ENCODE peak calls at places on chromosome 6, in ten cellular contexts. One of them, this sample, is unnamed.
A peak's percentile ranks its signal among the peaks of the same experiment; 100 is the strongest.

GRCh38 chr6:37303891-37304503 is 46.1 kb upstream of the TMEM217 start:
- DNase-seq in CD8-positive, alpha-beta T cell: no peak
- DNase-seq in tibial nerve: no peak
- DNase-seq in astrocyte of the spinal cord: peak; percentile 27
- DNase-seq in Calu3: peak; percentile 32
- DNase-seq in dorsolateral prefrontal cortex: peak; percentile 66
- DNase-seq in AG10803: peak; percentile 54
- DNase-seq in GM20000: peak; percentile 38
- DNase-seq in PC-3: peak; percentile 64
- DNase-seq in GM13977: peak; percentile 50
- DNase-seq in this sample: no peak

GRCh38 chr6:39189915-39190544 is 39.2 kb downstream of the KCNK5 start:
- DNase-seq in tibial nerve: peak; percentile 38
- DNase-seq in GM13977: peak; percentile 68
- DNase-seq in PC-3: peak; percentile 55
- DNase-seq in GM20000: peak; percentile 61
- DNase-seq in Calu3: peak; percentile 67
- DNase-seq in CD8-positive, alpha-beta T cell: no peak
- DNase-seq in dorsolateral prefrontal cortex: peak; percentile 26
- DNase-seq in AG10803: peak; percentile 12
- DNase-seq in astrocyte of the spinal cord: no peak
- DNase-seq in this sample: no peak

GRCh38 chr6:3317741-3318211 is 59.0 kb downstream of the PSMG4 start:
- DNase-seq in PC-3: no peak
- DNase-seq in tibial nerve: no peak
- DNase-seq in Calu3: no peak
- DNase-seq in AG10803: peak; percentile 36
- DNase-seq in CD8-positive, alpha-beta T cell: no peak
- DNase-seq in GM20000: no peak
- DNase-seq in dorsolateral prefrontal cortex: no peak
- DNase-seq in GM13977: no peak
- DNase-seq in astrocyte of the spinal cord: peak; percentile 25
- DNase-seq in this sample: no peak

GRCh38 chr6:91267246-91267645 is 680.4 kb upstream of the MAP3K7 start:
- DNase-seq in CD8-positive, alpha-beta T cell: no peak
- DNase-seq in PC-3: no peak
- DNase-seq in dorsolateral prefrontal cortex: no peak
- DNase-seq in tibial nerve: no peak
- DNase-seq in GM20000: no peak
- DNase-seq in GM13977: no peak
- DNase-seq in astrocyte of the spinal cord: no peak
- DNase-seq in Calu3: no peak
- DNase-seq in AG10803: no peak
- DNase-seq in this sample: no peak

GRCh38 chr6:31912186-31912585 is 10.3 kb upstream of the ZBTB12 start:
- DNase-seq in CD8-positive, alpha-beta T cell: no peak
- DNase-seq in PC-3: no peak
- DNase-seq in Calu3: no peak
- DNase-seq in GM13977: no peak
- DNase-seq in astrocyte of the spinal cord: no peak
- DNase-seq in AG10803: no peak
- DNase-seq in dorsolateral prefrontal cortex: no peak
- DNase-seq in tibial nerve: no peak
- DNase-seq in GM20000: no peak
- DNase-seq in this sample: no peak

GRCh38 chr6:39287601-39288000 is 26.6 kb downstream of the KCNK17 start:
- DNase-seq in PC-3: peak; percentile 43
- DNase-seq in Calu3: no peak
- DNase-seq in AG10803: no peak
- DNase-seq in GM20000: no peak
- DNase-seq in dorsolateral prefrontal cortex: no peak
- DNase-seq in astrocyte of the spinal cord: no peak
- DNase-seq in GM13977: no peak
- DNase-seq in CD8-positive, alpha-beta T cell: no peak
- DNase-seq in tibial nerve: no peak
- DNase-seq in this sample: no peak

GRCh38 chr6:107801195-107801594 is 22.9 kb downstream of the SCML4 start:
- DNase-seq in dorsolateral prefrontal cortex: no peak
- DNase-seq in Calu3: no peak
- DNase-seq in tibial nerve: no peak
- DNase-seq in PC-3: no peak
- DNase-seq in GM13977: no peak
- DNase-seq in GM20000: no peak
- DNase-seq in AG10803: no peak
- DNase-seq in astrocyte of the spinal cord: no peak
- DNase-seq in CD8-positive, alpha-beta T cell: no peak
- DNase-seq in this sample: no peak

GRCh38 chr6:28383235-28384142 is 16.1 kb downstream of the ZSCAN12 start:
- DNase-seq in CD8-positive, alpha-beta T cell: no peak
- DNase-seq in astrocyte of the spinal cord: peak; percentile 89
- DNase-seq in PC-3: peak; percentile 89
- DNase-seq in tibial nerve: peak; percentile 75
- DNase-seq in GM13977: peak; percentile 78
- DNase-seq in AG10803: peak; percentile 65
- DNase-seq in GM20000: peak; percentile 75
- DNase-seq in Calu3: peak; percentile 90
- DNase-seq in dorsolateral prefrontal cortex: peak; percentile 76
- DNase-seq in this sample: peak; percentile 61

GRCh38 chr6:65399355-65400084 is 307.5 kb downstream of the EYS start:
- DNase-seq in dorsolateral prefrontal cortex: no peak
- DNase-seq in CD8-positive, alpha-beta T cell: no peak
- DNase-seq in GM20000: no peak
- DNase-seq in PC-3: no peak
- DNase-seq in astrocyte of the spinal cord: no peak
- DNase-seq in Calu3: no peak
- DNase-seq in tibial nerve: no peak
- DNase-seq in GM13977: no peak
- DNase-seq in AG10803: no peak
- DNase-seq in this sample: no peak

GRCh38 chr6:115838763-115839401 is 221.8 kb downstream of the FRK start:
- DNase-seq in astrocyte of the spinal cord: peak; percentile 24
- DNase-seq in GM13977: peak; percentile 59
- DNase-seq in Calu3: peak; percentile 61
- DNase-seq in PC-3: peak; percentile 66
- DNase-seq in AG10803: peak; percentile 16
- DNase-seq in dorsolateral prefrontal cortex: no peak
- DNase-seq in GM20000: peak; percentile 67
- DNase-seq in tibial nerve: peak; percentile 5
- DNase-seq in CD8-positive, alpha-beta T cell: no peak
- DNase-seq in this sample: no peak
- TF ChIP-seq CTCF in astrocyte of the spinal cord: peak; percentile 52
- TF ChIP-seq CTCF in GM13977: peak; percentile 54
- TF ChIP-seq CTCF in Calu3: peak; percentile 62
- TF ChIP-seq CTCF in PC-3: peak; percentile 68
- TF ChIP-seq CTCF in AG10803: peak; percentile 60
- TF ChIP-seq CTCF in dorsolateral prefrontal cortex: peak; percentile 49
- TF ChIP-seq CTCF in GM20000: peak; percentile 33
- TF ChIP-seq CTCF in tibial nerve: no peak
- TF ChIP-seq CTCF in CD8-positive, alpha-beta T cell: no peak
- TF ChIP-seq CTCF in this sample: peak; percentile 34

GRCh38 chr6:11011787-11012234 is 32.3 kb downstream of the ELOVL2 start:
- DNase-seq in tibial nerve: no peak
- DNase-seq in AG10803: no peak
- DNase-seq in CD8-positive, alpha-beta T cell: no peak
- DNase-seq in GM20000: no peak
- DNase-seq in astrocyte of the spinal cord: no peak
- DNase-seq in Calu3: peak; percentile 53
- DNase-seq in PC-3: peak; percentile 86
- DNase-seq in GM13977: peak; percentile 11
- DNase-seq in dorsolateral prefrontal cortex: no peak
- DNase-seq in this sample: no peak
- TF ChIP-seq CTCF in tibial nerve: no peak
- TF ChIP-seq CTCF in AG10803: no peak
- TF ChIP-seq CTCF in CD8-positive, alpha-beta T cell: no peak
- TF ChIP-seq CTCF in GM20000: no peak
- TF ChIP-seq CTCF in astrocyte of the spinal cord: no peak
- TF ChIP-seq CTCF in Calu3: no peak
- TF ChIP-seq CTCF in PC-3: peak; percentile 34
- TF ChIP-seq CTCF in GM13977: no peak
- TF ChIP-seq CTCF in dorsolateral prefrontal cortex: no peak
- TF ChIP-seq CTCF in this sample: no peak

DNA sequence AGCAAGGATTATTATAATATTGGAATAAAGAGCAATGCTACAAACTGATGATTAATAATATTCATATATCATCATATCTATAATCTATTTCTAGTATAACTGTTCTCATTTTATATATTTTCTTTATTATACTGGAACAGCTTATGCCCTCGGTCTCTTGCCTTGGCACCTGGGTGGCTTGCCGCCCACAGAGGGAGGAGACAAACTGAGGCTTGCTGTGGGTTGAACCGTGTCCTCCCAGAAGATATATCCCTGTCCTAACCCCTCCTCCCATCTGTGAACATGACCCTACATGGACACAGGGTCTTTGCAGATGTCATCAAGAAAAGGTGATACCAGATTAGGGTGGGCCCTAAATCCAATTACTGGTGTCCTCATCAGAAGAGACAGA is 4.7 kb downstream of the RNASET2 start:
- DNase-seq in GM20000: no peak
- DNase-seq in GM13977: no peak
- DNase-seq in PC-3: no peak
- DNase-seq in AG10803: no peak
- DNase-seq in CD8-positive, alpha-beta T cell: no peak
- DNase-seq in tibial nerve: no peak
- DNase-seq in dorsolateral prefrontal cortex: no peak
- DNase-seq in astrocyte of the spinal cord: no peak
- DNase-seq in Calu3: no peak
- DNase-seq in this sample: no peak
- TF ChIP-seq CTCF in GM20000: no peak
- TF ChIP-seq CTCF in GM13977: no peak
- TF ChIP-seq CTCF in PC-3: peak; percentile 9
- TF ChIP-seq CTCF in AG10803: no peak
- TF ChIP-seq CTCF in CD8-positive, alpha-beta T cell: no peak
- TF ChIP-seq CTCF in tibial nerve: no peak
- TF ChIP-seq CTCF in dorsolateral prefrontal cortex: no peak
- TF ChIP-seq CTCF in astrocyte of the spinal cord: no peak
- TF ChIP-seq CTCF in Calu3: no peak
- TF ChIP-seq CTCF in this sample: no peak

GRCh38 chr6:153312633-153313032 is 181.6 kb upstream of the RGS17 start:
- DNase-seq in astrocyte of the spinal cord: peak; percentile 75
- DNase-seq in dorsolateral prefrontal cortex: peak; percentile 15
- DNase-seq in Calu3: peak; percentile 61
- DNase-seq in GM13977: peak; percentile 20
- DNase-seq in CD8-positive, alpha-beta T cell: peak; percentile 3
- DNase-seq in tibial nerve: no peak
- DNase-seq in GM20000: peak; percentile 18
- DNase-seq in AG10803: peak; percentile 24
- DNase-seq in PC-3: peak; percentile 69
- DNase-seq in this sample: peak; percentile 7
- TF ChIP-seq CTCF in astrocyte of the spinal cord: peak; percentile 69
- TF ChIP-seq CTCF in dorsolateral prefrontal cortex: peak; percentile 10
- TF ChIP-seq CTCF in Calu3: no peak
- TF ChIP-seq CTCF in GM13977: peak; percentile 70
- TF ChIP-seq CTCF in CD8-positive, alpha-beta T cell: no peak
- TF ChIP-seq CTCF in tibial nerve: no peak
- TF ChIP-seq CTCF in GM20000: peak; percentile 30
- TF ChIP-seq CTCF in AG10803: peak; percentile 11
- TF ChIP-seq CTCF in PC-3: peak; percentile 63
- TF ChIP-seq CTCF in this sample: peak; percentile 17

GRCh38 chr6:46039646-46040045 is 24.0 kb upstream of the CLIC5 start:
- DNase-seq in astrocyte of the spinal cord: no peak
- DNase-seq in tibial nerve: no peak
- DNase-seq in GM13977: no peak
- DNase-seq in Calu3: no peak
- DNase-seq in PC-3: no peak
- DNase-seq in AG10803: no peak
- DNase-seq in dorsolateral prefrontal cortex: no peak
- DNase-seq in GM20000: no peak
- DNase-seq in CD8-positive, alpha-beta T cell: no peak
- DNase-seq in this sample: no peak
- TF ChIP-seq CTCF in astrocyte of the spinal cord: no peak
- TF ChIP-seq CTCF in tibial nerve: no peak
- TF ChIP-seq CTCF in GM13977: no peak
- TF ChIP-seq CTCF in Calu3: no peak
- TF ChIP-seq CTCF in PC-3: no peak
- TF ChIP-seq CTCF in AG10803: no peak
- TF ChIP-seq CTCF in dorsolateral prefrontal cortex: no peak
- TF ChIP-seq CTCF in GM20000: no peak
- TF ChIP-seq CTCF in CD8-positive, alpha-beta T cell: no peak
- TF ChIP-seq CTCF in this sample: no peak

GRCh38 chr6:89372506-89372901 is 20.0 kb upstream of the UBE2J1 start:
- DNase-seq in AG10803: no peak
- DNase-seq in GM13977: no peak
- DNase-seq in tibial nerve: no peak
- DNase-seq in PC-3: no peak
- DNase-seq in dorsolateral prefrontal cortex: no peak
- DNase-seq in astrocyte of the spinal cord: no peak
- DNase-seq in GM20000: peak; percentile 25
- DNase-seq in Calu3: no peak
- DNase-seq in CD8-positive, alpha-beta T cell: no peak
- DNase-seq in this sample: no peak

GRCh38 chr6:89368107-89368506 is 15.6 kb upstream of the UBE2J1 start:
- DNase-seq in tibial nerve: peak; percentile 80
- DNase-seq in astrocyte of the spinal cord: peak; percentile 51
- DNase-seq in CD8-positive, alpha-beta T cell: peak; percentile 45
- DNase-seq in GM20000: peak; percentile 44
- DNase-seq in Calu3: peak; percentile 74
- DNase-seq in PC-3: peak; percentile 66
- DNase-seq in AG10803: peak; percentile 34
- DNase-seq in GM13977: no peak
- DNase-seq in dorsolateral prefrontal cortex: peak; percentile 79
- DNase-seq in this sample: no peak

GRCh38 chr6:89371849-89372505 is 19.5 kb upstream of the UBE2J1 start:
- DNase-seq in tibial nerve: peak; percentile 62
- DNase-seq in GM13977: peak; percentile 58
- DNase-seq in PC-3: peak; percentile 73
- DNase-seq in AG10803: peak; percentile 53
- DNase-seq in dorsolateral prefrontal cortex: peak; percentile 76
- DNase-seq in Calu3: peak; percentile 83
- DNase-seq in astrocyte of the spinal cord: peak; percentile 44
- DNase-seq in CD8-positive, alpha-beta T cell: peak; percentile 72
- DNase-seq in GM20000: peak; percentile 73
- DNase-seq in this sample: no peak

GRCh38 chr6:89364586-89364985 is 12.1 kb upstream of the UBE2J1 start:
- DNase-seq in AG10803: no peak
- DNase-seq in astrocyte of the spinal cord: no peak
- DNase-seq in dorsolateral prefrontal cortex: no peak
- DNase-seq in tibial nerve: no peak
- DNase-seq in PC-3: no peak
- DNase-seq in GM20000: no peak
- DNase-seq in Calu3: no peak
- DNase-seq in CD8-positive, alpha-beta T cell: no peak
- DNase-seq in GM13977: no peak
- DNase-seq in this sample: no peak

DNA sequence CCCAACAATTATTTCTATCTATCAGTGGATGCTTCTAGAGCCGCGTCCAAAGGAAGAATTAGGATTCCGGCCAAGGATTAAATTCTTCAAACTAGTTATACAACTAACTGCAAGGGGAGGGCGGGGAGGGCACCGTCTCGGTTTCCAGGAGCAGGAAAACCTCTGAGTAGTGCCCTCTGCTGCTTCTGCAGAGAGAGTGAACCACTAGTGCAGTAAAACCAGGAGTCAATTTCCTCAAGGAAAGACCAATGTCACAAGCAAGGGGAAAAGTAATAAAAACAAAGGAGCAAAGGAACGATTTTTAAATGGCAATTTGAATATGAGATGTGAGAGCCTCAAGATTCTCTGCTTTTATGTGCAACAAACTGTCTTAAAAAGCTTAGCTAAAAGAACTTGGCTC is 16.5 kb upstream of the UBE2J1 start:
- DNase-seq in GM20000: no peak
- DNase-seq in CD8-positive, alpha-beta T cell: no peak
- DNase-seq in astrocyte of the spinal cord: peak; percentile 37
- DNase-seq in Calu3: peak; percentile 51
- DNase-seq in tibial nerve: peak; percentile 26
- DNase-seq in GM13977: no peak
- DNase-seq in AG10803: peak; percentile 72
- DNase-seq in PC-3: peak; percentile 72
- DNase-seq in dorsolateral prefrontal cortex: peak; percentile 38
- DNase-seq in this sample: peak; percentile 31
- TF ChIP-seq CTCF in GM20000: peak; percentile 18
- TF ChIP-seq CTCF in CD8-positive, alpha-beta T cell: no peak
- TF ChIP-seq CTCF in astrocyte of the spinal cord: peak; percentile 56
- TF ChIP-seq CTCF in Calu3: peak; percentile 47
- TF ChIP-seq CTCF in tibial nerve: peak; percentile 41
- TF ChIP-seq CTCF in GM13977: peak; percentile 26
- TF ChIP-seq CTCF in AG10803: peak; percentile 70
- TF ChIP-seq CTCF in PC-3: peak; percentile 52
- TF ChIP-seq CTCF in dorsolateral prefrontal cortex: peak; percentile 56
- TF ChIP-seq CTCF in this sample: peak; percentile 66

This sample was measured in AG09319.